ENCODE peak calls at places on chromosomes 7 and 10, in nine cellular contexts. One of them, this sample, is unnamed.

GRCh38 chr10:127612-128432 is 7.4 kb upstream of the ZMYND11 start:
- DNase-seq in H54: no peak
- DNase-seq in stimulated activated CD4-positive, alpha-beta T cell treated with anti-CD3 and anti-CD28 coated beads, Interleukin-2, amount 100 ng/mL, for 48 hours: no peak
- DNase-seq in caudate nucleus: no peak
- DNase-seq in GM10248: peak
- DNase-seq in activated CD4-positive, CD25-positive, alpha-beta regulatory T cell treated with anti-CD3 and anti-CD28 coated beads, Interleukin-2, amount 50 U/mL, for 72 hours: no peak
- DNase-seq in endothelial cell: peak
- DNase-seq in body of pancreas: no peak
- DNase-seq in T-helper 9 cell: no peak
- DNase-seq in this sample: no peak

GRCh38 chr10:36053271-36053670 is 411.2 kb upstream of the FZD8 start:
- DNase-seq in T-helper 9 cell: no peak
- DNase-seq in activated CD4-positive, CD25-positive, alpha-beta regulatory T cell treated with anti-CD3 and anti-CD28 coated beads, Interleukin-2, amount 50 U/mL, for 72 hours: no peak
- DNase-seq in GM10248: no peak
- DNase-seq in stimulated activated CD4-positive, alpha-beta T cell treated with anti-CD3 and anti-CD28 coated beads, Interleukin-2, amount 100 ng/mL, for 48 hours: no peak
- DNase-seq in caudate nucleus: no peak
- DNase-seq in H54: no peak
- DNase-seq in body of pancreas: no peak
- DNase-seq in endothelial cell: no peak
- DNase-seq in this sample: no peak

GRCh38 chr10:31757831-31758230 is 170.8 kb downstream of the ARHGAP12 start:
- DNase-seq in stimulated activated CD4-positive, alpha-beta T cell treated with anti-CD3 and anti-CD28 coated beads, Interleukin-2, amount 100 ng/mL, for 48 hours: no peak
- DNase-seq in GM10248: no peak
- DNase-seq in caudate nucleus: no peak
- DNase-seq in activated CD4-positive, CD25-positive, alpha-beta regulatory T cell treated with anti-CD3 and anti-CD28 coated beads, Interleukin-2, amount 50 U/mL, for 72 hours: no peak
- DNase-seq in H54: no peak
- DNase-seq in endothelial cell: no peak
- DNase-seq in body of pancreas: no peak
- DNase-seq in T-helper 9 cell: no peak
- DNase-seq in this sample: no peak

GRCh38 chr10:8060010-8060703 is 5.7 kb downstream of the GATA3 start:
- DNase-seq in GM10248: no peak
- DNase-seq in caudate nucleus: no peak
- DNase-seq in T-helper 9 cell: peak
- DNase-seq in endothelial cell: no peak
- DNase-seq in activated CD4-positive, CD25-positive, alpha-beta regulatory T cell treated with anti-CD3 and anti-CD28 coated beads, Interleukin-2, amount 50 U/mL, for 72 hours: peak
- DNase-seq in H54: no peak
- DNase-seq in stimulated activated CD4-positive, alpha-beta T cell treated with anti-CD3 and anti-CD28 coated beads, Interleukin-2, amount 100 ng/mL, for 48 hours: peak
- DNase-seq in body of pancreas: no peak
- DNase-seq in this sample: peak

GRCh38 chr7:1377111-1377909 is 82.0 kb downstream of the MICALL2 start:
- DNase-seq in H54: no peak
- DNase-seq in T-helper 9 cell: no peak
- DNase-seq in activated CD4-positive, CD25-positive, alpha-beta regulatory T cell treated with anti-CD3 and anti-CD28 coated beads, Interleukin-2, amount 50 U/mL, for 72 hours: no peak
- DNase-seq in stimulated activated CD4-positive, alpha-beta T cell treated with anti-CD3 and anti-CD28 coated beads, Interleukin-2, amount 100 ng/mL, for 48 hours: no peak
- DNase-seq in GM10248: no peak
- DNase-seq in endothelial cell: no peak
- DNase-seq in body of pancreas: no peak
- DNase-seq in caudate nucleus: no peak
- DNase-seq in this sample: no peak

GRCh38 chr10:132401396-132402168 is 4.6 kb downstream of the PWWP2B start:
- DNase-seq in caudate nucleus: no peak
- DNase-seq in T-helper 9 cell: no peak
- DNase-seq in GM10248: no peak
- DNase-seq in body of pancreas: peak
- DNase-seq in endothelial cell: no peak
- DNase-seq in H54: no peak
- DNase-seq in stimulated activated CD4-positive, alpha-beta T cell treated with anti-CD3 and anti-CD28 coated beads, Interleukin-2, amount 100 ng/mL, for 48 hours: no peak
- DNase-seq in activated CD4-positive, CD25-positive, alpha-beta regulatory T cell treated with anti-CD3 and anti-CD28 coated beads, Interleukin-2, amount 50 U/mL, for 72 hours: no peak
- DNase-seq in this sample: no peak

GRCh38 chr7:116633131-116633988 is 38.6 kb upstream of the MET start:
- DNase-seq in H54: no peak
- DNase-seq in endothelial cell: no peak
- DNase-seq in T-helper 9 cell: no peak
- DNase-seq in activated CD4-positive, CD25-positive, alpha-beta regulatory T cell treated with anti-CD3 and anti-CD28 coated beads, Interleukin-2, amount 50 U/mL, for 72 hours: no peak
- DNase-seq in GM10248: peak
- DNase-seq in caudate nucleus: no peak
- DNase-seq in stimulated activated CD4-positive, alpha-beta T cell treated with anti-CD3 and anti-CD28 coated beads, Interleukin-2, amount 100 ng/mL, for 48 hours: no peak
- DNase-seq in body of pancreas: peak
- DNase-seq in this sample: peak

GRCh38 chr7:116859323-116859722 is 3.1 kb upstream of the CAPZA2 start:
- DNase-seq in caudate nucleus: no peak
- DNase-seq in H54: no peak
- DNase-seq in endothelial cell: no peak
- DNase-seq in stimulated activated CD4-positive, alpha-beta T cell treated with anti-CD3 and anti-CD28 coated beads, Interleukin-2, amount 100 ng/mL, for 48 hours: no peak
- DNase-seq in T-helper 9 cell: no peak
- DNase-seq in activated CD4-positive, CD25-positive, alpha-beta regulatory T cell treated with anti-CD3 and anti-CD28 coated beads, Interleukin-2, amount 50 U/mL, for 72 hours: no peak
- DNase-seq in body of pancreas: no peak
- DNase-seq in GM10248: no peak
- DNase-seq in this sample: peak

GRCh38 chr7:131000389-131000788 is 266.4 kb upstream of the KLF14 start:
- DNase-seq in GM10248: no peak
- DNase-seq in activated CD4-positive, CD25-positive, alpha-beta regulatory T cell treated with anti-CD3 and anti-CD28 coated beads, Interleukin-2, amount 50 U/mL, for 72 hours: no peak
- DNase-seq in stimulated activated CD4-positive, alpha-beta T cell treated with anti-CD3 and anti-CD28 coated beads, Interleukin-2, amount 100 ng/mL, for 48 hours: no peak
- DNase-seq in endothelial cell: no peak
- DNase-seq in T-helper 9 cell: no peak
- DNase-seq in body of pancreas: no peak
- DNase-seq in caudate nucleus: no peak
- DNase-seq in H54: no peak
- DNase-seq in this sample: no peak

GRCh38 chr10:6168059-6168458 is 34.7 kb upstream of the PFKFB3 start:
- DNase-seq in body of pancreas: no peak
- DNase-seq in GM10248: no peak
- DNase-seq in caudate nucleus: no peak
- DNase-seq in activated CD4-positive, CD25-positive, alpha-beta regulatory T cell treated with anti-CD3 and anti-CD28 coated beads, Interleukin-2, amount 50 U/mL, for 72 hours: no peak
- DNase-seq in endothelial cell: no peak
- DNase-seq in stimulated activated CD4-positive, alpha-beta T cell treated with anti-CD3 and anti-CD28 coated beads, Interleukin-2, amount 100 ng/mL, for 48 hours: no peak
- DNase-seq in H54: no peak
- DNase-seq in T-helper 9 cell: no peak
- DNase-seq in this sample: no peak

GRCh38 chr10:62082729-62083412 is 181.4 kb downstream of the ARID5B start:
- DNase-seq in T-helper 9 cell: no peak
- DNase-seq in caudate nucleus: no peak
- DNase-seq in H54: no peak
- DNase-seq in endothelial cell: no peak
- DNase-seq in stimulated activated CD4-positive, alpha-beta T cell treated with anti-CD3 and anti-CD28 coated beads, Interleukin-2, amount 100 ng/mL, for 48 hours: no peak
- DNase-seq in GM10248: no peak
- DNase-seq in body of pancreas: no peak
- DNase-seq in activated CD4-positive, CD25-positive, alpha-beta regulatory T cell treated with anti-CD3 and anti-CD28 coated beads, Interleukin-2, amount 50 U/mL, for 72 hours: no peak
- DNase-seq in this sample: peak

GRCh38 chr10:130904676-130905075 is 406.8 kb downstream of the TCERG1L start:
- DNase-seq in caudate nucleus: peak
- DNase-seq in activated CD4-positive, CD25-positive, alpha-beta regulatory T cell treated with anti-CD3 and anti-CD28 coated beads, Interleukin-2, amount 50 U/mL, for 72 hours: no peak
- DNase-seq in GM10248: no peak
- DNase-seq in body of pancreas: no peak
- DNase-seq in stimulated activated CD4-positive, alpha-beta T cell treated with anti-CD3 and anti-CD28 coated beads, Interleukin-2, amount 100 ng/mL, for 48 hours: no peak
- DNase-seq in endothelial cell: no peak
- DNase-seq in T-helper 9 cell: no peak
- DNase-seq in H54: no peak
- DNase-seq in this sample: no peak

GRCh38 chr10:19719320-19719719 is 96.9 kb upstream of the PLXDC2 start:
- DNase-seq in H54: no peak
- DNase-seq in body of pancreas: no peak
- DNase-seq in stimulated activated CD4-positive, alpha-beta T cell treated with anti-CD3 and anti-CD28 coated beads, Interleukin-2, amount 100 ng/mL, for 48 hours: no peak
- DNase-seq in caudate nucleus: no peak
- DNase-seq in activated CD4-positive, CD25-positive, alpha-beta regulatory T cell treated with anti-CD3 and anti-CD28 coated beads, Interleukin-2, amount 50 U/mL, for 72 hours: no peak
- DNase-seq in T-helper 9 cell: no peak
- DNase-seq in GM10248: no peak
- DNase-seq in endothelial cell: no peak
- DNase-seq in this sample: peak

GRCh38 chr7:154699421-154699820 is 303.5 kb downstream of the PAXIP1 start:
- DNase-seq in body of pancreas: peak
- DNase-seq in endothelial cell: no peak
- DNase-seq in caudate nucleus: peak
- DNase-seq in T-helper 9 cell: no peak
- DNase-seq in H54: no peak
- DNase-seq in GM10248: no peak
- DNase-seq in activated CD4-positive, CD25-positive, alpha-beta regulatory T cell treated with anti-CD3 and anti-CD28 coated beads, Interleukin-2, amount 50 U/mL, for 72 hours: no peak
- DNase-seq in stimulated activated CD4-positive, alpha-beta T cell treated with anti-CD3 and anti-CD28 coated beads, Interleukin-2, amount 100 ng/mL, for 48 hours: no peak
- DNase-seq in this sample: peak

GRCh38 chr7:100048680-100049079 is 894 bp upstream of the ZSCAN21 start:
- DNase-seq in activated CD4-positive, CD25-positive, alpha-beta regulatory T cell treated with anti-CD3 and anti-CD28 coated beads, Interleukin-2, amount 50 U/mL, for 72 hours: no peak
- DNase-seq in H54: no peak
- DNase-seq in body of pancreas: no peak
- DNase-seq in GM10248: no peak
- DNase-seq in endothelial cell: no peak
- DNase-seq in stimulated activated CD4-positive, alpha-beta T cell treated with anti-CD3 and anti-CD28 coated beads, Interleukin-2, amount 100 ng/mL, for 48 hours: no peak
- DNase-seq in caudate nucleus: no peak
- DNase-seq in T-helper 9 cell: no peak
- DNase-seq in this sample: no peak